ENCODE peak calls at places on chromosomes 12 and 14, in six cellular contexts. J, Y, S, O, X and F are unnamed samples.

GRCh38 chr12:40325349-40325960 is 100.7 kb downstream of the LRRK2 start:
- DNase-seq in J (no peak), Y (no peak), S (no peak), O (no peak), X (peak), F (peak)

GRCh38 chr14:90796319-90796718 is 19.9 kb downstream of the TTC7B start:
- DNase-seq in J (no peak), Y (peak), S (no peak), O (no peak), X (no peak), F (no peak)

GRCh38 chr12:26128180-26128579 is 3.3 kb upstream of the BHLHE41 start:
- DNase-seq in J (no peak), Y (no peak), S (no peak), O (no peak), X (no peak), F (peak)

GRCh38 chr14:92652413-92653151 is 95.8 kb downstream of the LGMN start:
- DNase-seq in J (no peak), Y (no peak), S (no peak), O (no peak), X (no peak), F (no peak)

GRCh38 chr12:120474092-120474960 is 4.8 kb upstream of the SRSF9 start:
- DNase-seq in J (peak), Y (no peak), S (peak), O (no peak), X (peak), F (peak)

GRCh38 chr12:83823386-83824045 is 1089.1 kb downstream of the SLC6A15 start:
- DNase-seq in J (peak), Y (no peak), S (peak), O (peak), X (peak), F (no peak)

GRCh38 chr14:61963926-61964325 is 201.7 kb downstream of the SNAPC1 start:
- DNase-seq in J (no peak), Y (no peak), S (no peak), O (no peak), X (no peak), F (no peak)

GRCh38 chr12:99450231-99450630 is 197.3 kb upstream of the GARIN6 start:
- DNase-seq in J (no peak), Y (no peak), S (no peak), O (no peak), X (no peak), F (no peak)

GRCh38 chr12:31477669-31478068 is 113.3 kb downstream of the DENND5B start:
- DNase-seq in J (no peak), Y (no peak), S (no peak), O (no peak), X (no peak), F (no peak)

GRCh38 chr14:100092832-100093231 is 27.6 kb downstream of the EVL start:
- DNase-seq in J (no peak), Y (no peak), S (no peak), O (no peak), X (peak), F (no peak)

GRCh38 chr14:70654609-70655008 is 12.9 kb downstream of the TTC9 start:
- DNase-seq in J (no peak), Y (no peak), S (no peak), O (no peak), X (no peak), F (no peak)

GRCh38 chr14:89927466-89927865 is 27.1 kb downstream of the EFCAB11 start:
- DNase-seq in J (no peak), Y (no peak), S (no peak), O (no peak), X (no peak), F (no peak)

GRCh38 chr12:71312767-71313375 is 126.7 kb upstream of the LGR5 start:
- DNase-seq in J (no peak), Y (no peak), S (no peak), O (no peak), X (peak), F (peak)

GRCh38 chr12:57552692-57553321 is 3.0 kb downstream of the KIF5A start:
- DNase-seq in J (no peak), Y (no peak), S (no peak), O (no peak), X (no peak), F (peak)

GRCh38 chr14:68444449-68445168 is 348.3 kb downstream of the ZFP36L1 start:
- DNase-seq in J (peak), Y (no peak), S (peak), O (peak), X (peak), F (peak)

GRCh38 chr14:68650403-68650994 is 142.4 kb downstream of the ZFP36L1 start:
- DNase-seq in J (no peak), Y (no peak), S (no peak), O (no peak), X (no peak), F (peak)

GRCh38 chr14:36207500-36207899 is 31.0 kb upstream of the PTCSC3 start:
- DNase-seq in J (no peak), Y (no peak), S (no peak), O (no peak), X (no peak), F (peak)

GRCh38 chr12:51017452-51017851 is 8.7 kb downstream of the SLC11A2 start:
- DNase-seq in J (no peak), Y (no peak), S (no peak), O (no peak), X (no peak), F (no peak)

GRCh38 chr14:90419200-90419599 is 22.4 kb downstream of the CALM1 start:
- DNase-seq in J (peak), Y (no peak), S (peak), O (peak), X (peak), F (peak)

GRCh38 chr12:130514149-130514551 is 176.5 kb downstream of the PIWIL1 start:
- DNase-seq in J (no peak), Y (no peak), S (no peak), O (no peak), X (no peak), F (no peak)

GRCh38 chr12:62919827-62920226 is 15.1 kb downstream of the PPM1H start:
- DNase-seq in J (peak), Y (no peak), S (no peak), O (peak), X (peak), F (peak)

GRCh38 chr14:101255765-101256125 is 305.6 kb upstream of the DIO3 start:
- DNase-seq in J (no peak), Y (no peak), S (no peak), O (no peak), X (no peak), F (no peak)

GRCh38 chr12:105100998-105101397 is 6.5 kb upstream of the WASHC4 start:
- DNase-seq in J (no peak), Y (no peak), S (no peak), O (no peak), X (no peak), F (peak)

GRCh38 chr12:80269953-80270552 is 170.7 kb downstream of the OTOGL start:
- DNase-seq in J (no peak), Y (no peak), S (no peak), O (peak), X (peak), F (peak)

GRCh38 chr12:62296001-62296400 is 35.8 kb downstream of the USP15 start:
- DNase-seq in J (no peak), Y (no peak), S (no peak), O (no peak), X (no peak), F (no peak)

GRCh38 chr12:1367731-1368285 is 226.6 kb downstream of the FBXL14 start:
- DNase-seq in J (no peak), Y (no peak), S (no peak), O (no peak), X (no peak), F (no peak)

GRCh38 chr14:56322531-56322930 is 204.3 kb downstream of the PELI2 start:
- DNase-seq in J (no peak), Y (no peak), S (no peak), O (no peak), X (no peak), F (no peak)

GRCh38 chr12:86787419-86787818 is 531.2 kb upstream of the MGAT4C start:
- DNase-seq in J (no peak), Y (no peak), S (no peak), O (no peak), X (peak), F (no peak)

GRCh38 chr12:92991134-92991533 is 62.0 kb upstream of the EEA1 start:
- DNase-seq in J (no peak), Y (no peak), S (no peak), O (no peak), X (no peak), F (no peak)

GRCh38 chr12:93000026-93000425 is 70.9 kb upstream of the EEA1 start:
- DNase-seq in J (no peak), Y (no peak), S (no peak), O (no peak), X (peak), F (no peak)

GRCh38 chr12:92993259-92993658 is 64.2 kb upstream of the EEA1 start:
- DNase-seq in J (no peak), Y (no peak), S (no peak), O (no peak), X (no peak), F (no peak)

GRCh38 chr12:92992041-92992440 is 62.9 kb upstream of the EEA1 start:
- DNase-seq in J (no peak), Y (no peak), S (no peak), O (no peak), X (no peak), F (no peak)

DNA sequence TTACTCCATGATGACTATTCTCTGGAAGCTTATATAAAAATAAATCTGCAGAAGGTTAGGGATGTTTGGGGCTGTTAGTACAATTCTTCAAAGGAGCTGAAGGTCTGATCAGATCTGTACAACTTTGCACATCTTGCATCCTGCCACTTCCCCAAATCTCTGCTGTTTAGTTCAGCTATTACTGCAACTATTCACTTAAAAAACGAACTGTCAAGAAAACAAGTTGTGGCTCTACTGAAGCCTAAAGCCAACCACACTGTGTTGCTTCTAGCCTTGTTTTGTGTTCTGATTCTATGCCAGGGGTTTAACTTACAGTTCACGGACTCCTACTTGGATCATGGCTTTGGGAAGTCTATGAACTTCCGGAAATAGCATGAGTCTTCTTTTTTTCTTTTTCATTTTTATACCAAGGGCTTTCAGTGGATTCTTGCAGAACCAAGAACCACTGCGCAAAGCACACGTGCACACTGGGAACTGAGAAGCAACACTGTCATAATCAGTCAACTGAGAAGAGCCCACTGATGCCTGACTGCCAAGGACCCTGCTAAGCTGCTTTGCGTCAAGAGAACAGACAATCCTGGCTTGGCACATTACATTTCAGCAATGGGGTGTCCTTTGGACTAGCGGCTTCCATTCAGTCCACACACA is 66.3 kb upstream of the EEA1 start:
- DNase-seq in J (no peak), Y (no peak), S (no peak), O (no peak), X (no peak), F (no peak)
- H3K4me3 ChIP-seq in J (no peak), Y (no peak), S (no peak), O (no peak), X (no peak), F (no peak)

GRCh38 chr14:31456841-31457664 is at the start of gene DTD2:
- DNase-seq in J (peak), Y (peak), S (peak), O (peak), X (peak), F (peak)
- TF ChIP-seq CTCF in J (no peak), Y (no peak), S (no peak), O (no peak), X (no peak), F (no peak)

GRCh38 chr14:29925736-29926135 is 1.9 kb downstream of the PRKD1 start:
- DNase-seq in J (no peak), Y (no peak), S (no peak), O (no peak), X (no peak), F (peak)

GRCh38 chr14:29926228-29926627 is 1.4 kb downstream of the PRKD1 start:
- DNase-seq in J (no peak), Y (no peak), S (no peak), O (no peak), X (no peak), F (no peak)

GRCh38 chr14:29926701-29927595 is 699 bp downstream of the PRKD1 start:
- DNase-seq in J (peak), Y (peak), S (peak), O (peak), X (peak), F (peak)

GRCh38 chr14:29927596-29928341 is at the start of gene PRKD1:
- DNase-seq in J (peak), Y (peak), S (peak), O (peak), X (peak), F (peak)

DNA sequence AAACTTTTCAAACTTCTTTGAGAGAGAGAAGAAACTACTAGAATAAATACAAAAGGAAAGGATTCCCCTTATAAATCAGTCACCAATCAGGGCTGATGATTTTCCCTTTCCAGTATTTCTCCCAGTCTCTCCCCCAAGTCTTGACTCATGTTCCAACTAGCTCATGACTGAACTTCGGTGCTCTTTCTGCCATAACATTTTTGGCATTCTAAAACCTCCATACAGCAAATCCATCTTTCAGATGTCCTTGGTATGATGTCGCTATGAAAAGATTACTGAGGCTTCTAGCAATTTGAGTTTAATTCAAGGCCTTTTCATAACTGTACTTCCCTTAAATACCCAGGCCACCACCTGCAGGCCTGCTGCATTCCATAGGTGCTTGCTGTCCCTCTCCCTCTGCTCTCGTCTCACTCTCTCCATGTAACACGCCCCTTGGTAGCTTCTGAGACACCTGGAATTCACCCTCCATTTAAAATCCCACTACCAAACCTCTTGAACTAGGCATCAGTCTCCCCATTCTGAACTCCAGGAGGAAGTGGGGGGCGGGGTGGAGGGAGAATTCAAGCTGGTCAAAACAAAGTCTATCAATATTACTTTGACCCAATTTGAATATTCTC is 2.4 kb downstream of the PRKD1 start:
- DNase-seq in J (no peak), Y (no peak), S (no peak), O (no peak), X (no peak), F (peak)
- H3K4me3 ChIP-seq in J (no peak), Y (peak), S (no peak), O (no peak), X (no peak), F (peak)

DNA sequence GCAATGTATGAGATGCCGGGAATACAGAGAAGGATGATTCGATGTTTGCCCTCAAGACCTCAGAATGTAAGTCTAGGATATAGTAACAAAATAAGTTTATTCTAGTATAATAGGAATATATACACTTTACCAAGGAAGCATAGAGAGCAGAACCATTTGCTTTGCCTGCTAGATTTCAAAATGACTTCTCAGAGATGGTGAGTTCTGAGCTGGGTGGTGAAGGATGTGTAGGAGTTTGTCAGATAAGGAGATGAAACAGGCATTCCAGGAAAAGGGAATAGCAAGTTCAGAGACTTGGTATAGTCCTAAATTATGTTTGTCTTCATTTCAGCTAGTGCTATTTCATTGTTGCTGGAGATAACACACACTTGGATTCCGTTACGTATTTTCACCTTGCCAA is 655.9 kb downstream of the DIO2 start:
- DNase-seq in J (no peak), Y (no peak), S (no peak), O (no peak), X (no peak), F (no peak)
- TF ChIP-seq CTCF in J (no peak), Y (no peak), S (no peak), O (no peak), X (no peak), F (no peak)

DNA sequence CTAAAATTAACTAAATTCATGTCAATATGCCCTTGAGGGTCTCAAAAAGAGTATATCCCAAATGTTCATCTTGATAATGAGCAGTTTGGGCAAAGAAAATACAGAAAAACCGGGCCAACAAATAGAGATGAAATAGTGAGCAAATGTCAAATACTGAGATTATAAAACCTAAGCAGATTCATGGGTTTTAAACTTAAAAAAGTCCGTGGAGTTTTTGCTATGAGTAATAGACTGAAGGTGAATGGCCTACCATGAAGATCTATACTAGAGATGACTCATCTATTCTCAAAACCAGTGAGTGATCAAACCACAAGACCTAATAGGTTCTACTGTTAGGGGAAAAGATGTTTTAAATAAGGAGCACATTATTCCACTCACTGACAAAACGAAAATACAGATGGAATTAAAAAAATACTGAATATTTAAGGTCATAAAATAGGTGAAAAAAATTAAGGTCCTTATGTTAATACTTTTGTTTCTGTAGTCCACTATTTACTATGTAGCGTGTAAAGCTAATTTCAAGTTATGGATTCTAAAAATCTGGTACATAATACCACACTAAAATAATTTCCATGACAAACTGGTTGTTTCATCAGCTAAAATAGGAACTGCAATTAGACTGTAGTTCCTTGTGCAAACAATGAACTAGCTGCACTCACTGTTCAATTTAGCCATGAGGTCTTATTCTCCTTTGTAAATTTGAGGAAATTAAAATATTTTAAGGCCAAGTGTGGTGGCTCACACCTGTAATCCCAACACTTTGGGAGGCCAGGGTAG is 5.0 kb downstream of the HNRNPC start:
- DNase-seq in J (no peak), Y (no peak), S (no peak), O (no peak), X (peak), F (peak)
- H3K4me3 ChIP-seq in J (no peak), Y (no peak), S (no peak), O (no peak), X (peak), F (no peak)